ENCODE peak calls at places on chromosomes 13 and 19, in six cellular contexts. X is H1, W is H9, Q is neuronal stem cell, Y is IMR-90, F is trophoblast cell. G is an unnamed sample. For H3K4me1, the result is how much of the 10 kb centered on the place peaks cover.

GRCh38 chr19:11035441-11036377 is 53.6 kb upstream of the LDLR start:
- DNase-seq in F (peak), W (peak), Q (peak), Y (peak), X (peak), G (peak)

GRCh38 chr19:7225741-7226140 is 68.5 kb downstream of the INSR start:
- DNase-seq in Q (no peak), X (no peak), Y (no peak), F (no peak), W (no peak), G (no peak)

GRCh38 chr13:111335263-111335662 is 14.8 kb downstream of the TEX29 start:
- DNase-seq in Q (no peak), W (peak), F (no peak), X (no peak), Y (no peak), G (no peak)

GRCh38 chr13:66977156-66977555 is 253.0 kb downstream of the PCDH9 start:
- DNase-seq in W (no peak), Q (no peak), Y (peak), F (no peak), X (no peak), G (no peak)

GRCh38 chr19:34667349-34668076 is 9.4 kb downstream of the SCGB2B2 start:
- DNase-seq in W (peak), F (peak), X (no peak), Y (peak), Q (no peak), G (peak)

GRCh38 chr13:44825951-44826350 is 163.3 kb downstream of the NUFIP1 start:
- DNase-seq in Y (no peak), X (no peak), Q (no peak), W (no peak), F (no peak), G (no peak)

GRCh38 chr19:48636859-48637448 is at the start of gene DBP:
- DNase-seq in X (no peak), Y (no peak), W (peak), F (peak), Q (no peak), G (no peak)

GRCh38 chr13:72495681-72496080 is 231.7 kb downstream of the MZT1 start:
- DNase-seq in Q (no peak), W (no peak), F (no peak), X (no peak), Y (no peak), G (no peak)

GRCh38 chr19:4373601-4374441 is 26.5 kb downstream of the SH3GL1 start:
- DNase-seq in F (no peak), Q (no peak), W (no peak), X (no peak), Y (peak), G (peak)

GRCh38 chr19:18274303-18274775 is at the start of gene IQCN:
- DNase-seq in Y (no peak), F (peak), W (peak), Q (no peak), X (no peak), G (peak)

GRCh38 chr19:33683881-33684549 is 62.3 kb downstream of the CHST8 start:
- DNase-seq in W (peak), Y (peak), X (peak), Q (peak), F (peak), G (no peak)

GRCh38 chr13:73223372-73223781 is 164.6 kb downstream of the KLF5 start:
- DNase-seq in Q (no peak), X (no peak), W (no peak), Y (no peak), F (no peak), G (no peak)

GRCh38 chr13:99496322-99497142 is 4.7 kb upstream of the TM9SF2 start:
- DNase-seq in F (peak), W (peak), X (no peak), Q (no peak), Y (peak), G (peak)

GRCh38 chr19:38868551-38868950 is 9.5 kb downstream of the RINL start:
- DNase-seq in Q (no peak), W (no peak), X (no peak), F (peak), Y (no peak), G (no peak)

GRCh38 chr19:23991170-23991569 is 76.5 kb downstream of the ZNF726 start:
- DNase-seq in X (no peak), Y (no peak), F (peak), Q (no peak), W (no peak), G (no peak)

GRCh38 chr13:107271226-107271625 is 703.3 kb upstream of the ARGLU1 start:
- DNase-seq in F (no peak), Q (no peak), Y (peak), X (peak), W (peak), G (peak)

GRCh38 chr13:76972430-76972829 is 19.5 kb upstream of the CLN5 start:
- DNase-seq in F (no peak), W (peak), X (no peak), Y (no peak), Q (no peak), G (no peak)

GRCh38 chr13:99231726-99232125 is 26.5 kb downstream of the GPR18 start:
- DNase-seq in X (no peak), W (no peak), Y (no peak), F (peak), Q (no peak), G (no peak)

GRCh38 chr13:101210774-101211173 is 205.5 kb downstream of the NALCN start:
- DNase-seq in X (no peak), Q (no peak), W (no peak), F (no peak), Y (no peak), G (no peak)

GRCh38 chr13:36713842-36714241 is 40.0 kb downstream of the SERTM1 start:
- DNase-seq in W (no peak), Q (no peak), F (no peak), X (no peak), Y (no peak), G (no peak)

GRCh38 chr13:75465236-75465635 is 16.7 kb downstream of the TBC1D4 start:
- DNase-seq in Y (no peak), W (no peak), F (no peak), Q (no peak), X (no peak), G (no peak)
- H3K14ac ChIP-seq in Y (no peak), W (no peak), F (no peak), Q (no peak), X (no peak), G (no peak)

GRCh38 chr19:41928221-41928683 is at the start of gene ERFL:
- DNase-seq in Y (no peak), X (no peak), W (no peak), Q (no peak), F (no peak), G (no peak)
- H3K4me1 ChIP-seq in Y (under half), X (under half), W (under half), Q (under half), F (under half), G (under half)

GRCh38 chr19:43936219-43936618 is 1.1 kb upstream of the ZNF45 start:
- DNase-seq in F (peak), W (no peak), Q (no peak), Y (no peak), X (no peak), G (no peak)

GRCh38 chr19:43939557-43940260 is 4.6 kb upstream of the ZNF45 start:
- DNase-seq in W (no peak), Q (no peak), X (no peak), Y (no peak), F (no peak), G (no peak)

GRCh38 chr19:43940719-43941118 is 5.6 kb upstream of the ZNF45 start:
- DNase-seq in W (no peak), Q (no peak), X (no peak), Y (no peak), F (no peak), G (no peak)

GRCh38 chr19:43941209-43941608 is 6.1 kb upstream of the ZNF45 start:
- DNase-seq in W (no peak), X (no peak), F (no peak), Y (no peak), Q (no peak), G (no peak)
- H3K14ac ChIP-seq in W (no peak), X (no peak), F (no peak), Y (no peak), Q (no peak), G (no peak)

DNA sequence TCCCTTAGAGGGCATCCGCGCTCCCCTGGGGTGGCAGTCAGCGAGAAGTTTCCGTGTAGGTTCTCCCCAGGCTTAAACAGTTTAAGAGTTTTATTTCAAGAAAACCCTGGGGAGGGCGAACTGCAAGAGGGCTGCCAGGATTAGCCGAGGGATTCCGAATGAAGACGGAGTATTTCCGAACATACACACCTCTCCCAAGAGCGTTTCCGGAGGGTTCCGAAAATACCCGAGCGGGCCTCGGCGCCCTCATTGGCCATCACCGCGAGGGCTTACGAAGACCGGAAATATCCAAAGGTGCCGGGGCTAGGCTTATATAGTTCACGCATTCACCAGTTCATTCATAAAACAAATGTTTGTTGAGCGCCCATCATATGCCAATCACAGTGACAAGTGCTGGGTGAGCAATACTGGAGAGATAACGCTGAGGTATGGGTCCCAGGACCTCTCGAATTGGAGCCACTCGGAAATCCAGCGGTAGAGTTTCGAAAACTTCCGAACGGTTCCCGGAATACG is 440 bp upstream of the RPL28 start:
- DNase-seq in W (peak), Q (peak), X (peak), F (peak), Y (peak), G (peak)
- H3K4me1 ChIP-seq in W (under half), Q (under half), X (under half), F (under half), Y (under half), G (under half)

GRCh38 chr19:16225279-16226183 is 27.8 kb downstream of the AP1M1 start:
- DNase-seq in Y (no peak), Q (no peak), F (no peak), X (no peak), W (no peak), G (no peak)

GRCh38 chr19:16226184-16226591 is 28.5 kb downstream of the AP1M1 start:
- DNase-seq in Q (no peak), Y (no peak), X (no peak), F (no peak), W (no peak), G (no peak)

GRCh38 chr19:16223746-16224145 is 26.0 kb downstream of the AP1M1 start:
- DNase-seq in Y (no peak), W (no peak), F (no peak), Q (no peak), X (no peak), G (no peak)

GRCh38 chr19:16224266-16225045 is 26.7 kb downstream of the AP1M1 start:
- DNase-seq in X (no peak), Q (no peak), Y (no peak), F (no peak), W (no peak), G (no peak)

DNA sequence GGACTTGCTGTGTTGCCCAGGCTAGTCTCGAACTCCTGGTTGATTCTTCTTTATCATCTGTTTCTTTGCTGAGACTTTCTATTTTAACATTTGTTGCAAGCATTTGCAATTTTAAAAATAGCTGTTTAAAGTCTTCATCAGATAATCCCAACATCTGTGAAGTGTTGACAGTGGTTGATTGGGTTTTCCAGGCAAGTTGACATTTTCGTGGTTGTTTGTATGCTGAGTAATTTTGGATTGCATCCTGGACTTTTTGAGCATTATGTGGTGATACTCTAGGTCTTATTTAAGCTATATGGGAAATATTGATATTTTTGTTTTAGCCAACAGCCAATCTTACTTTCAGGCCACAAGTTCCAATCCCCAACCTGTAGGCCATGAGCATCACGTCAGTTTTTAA is 25.1 kb downstream of the AP1M1 start:
- DNase-seq in Y (peak), X (no peak), Q (no peak), W (no peak), F (no peak), G (peak)
- H3K14ac ChIP-seq in Y (no peak), X (no peak), Q (no peak), W (no peak), F (no peak), G (no peak)

GRCh38 chr13:25874064-25874737 is 177.6 kb downstream of the SHISA2 start:
- DNase-seq in W (no peak), Y (no peak), Q (no peak), F (peak), X (no peak), G (no peak)
- H3K4me1 ChIP-seq in W (under half), Y (under half), Q (under half), F (under half), X (under half), G (under half)